ENCODE peak calls at places on chromosomes 5 and 9, in six cellular contexts. C is uterus, G is lower lobe of right lung, V is fibroblast of mammary gland, T is heart left ventricle, U is RWPE2. Z is an unnamed sample.

GRCh38 chr5:159017787-159018186 is 81.9 kb downstream of the EBF1 start:
- DNase-seq in G (no peak), C (peak; percentile 77), T (peak; percentile 86), U (peak; percentile 80), V (peak; percentile 88), Z (peak; percentile 89)

GRCh38 chr5:96322217-96322616 is 110.8 kb downstream of the PCSK1 start:
- DNase-seq in T (no peak), V (no peak), G (no peak), U (no peak), C (no peak), Z (no peak)

GRCh38 chr9:120759755-120760400 is 33.3 kb downstream of the FBXW2 start:
- DNase-seq in U (no peak), G (no peak), C (no peak), V (no peak), T (no peak), Z (no peak)

GRCh38 chr9:20396509-20396908 is 225.8 kb downstream of the MLLT3 start:
- DNase-seq in U (no peak), C (no peak), T (no peak), V (no peak), G (no peak), Z (no peak)

GRCh38 chr5:43000198-43000840 is 39.8 kb downstream of the ANXA2R start:
- DNase-seq in V (peak; percentile 19), T (peak; percentile 14), G (no peak), U (no peak), C (no peak), Z (peak; percentile 58)

GRCh38 chr9:97038909-97039781 is at the start of gene CTSV:
- DNase-seq in T (peak; percentile 80), V (peak; percentile 68), C (peak; percentile 73), G (peak; percentile 91), U (peak; percentile 89), Z (peak; percentile 82)

GRCh38 chr5:146540421-146540820 is 24.4 kb upstream of the GPR151 start:
- DNase-seq in C (no peak), V (peak; percentile 40), U (no peak), T (no peak), G (no peak), Z (peak; percentile 1)

GRCh38 chr5:143279698-143280097 is 123.8 kb downstream of the NR3C1 start:
- DNase-seq in T (no peak), U (no peak), C (no peak), V (no peak), G (no peak), Z (no peak)

GRCh38 chr5:102905052-102905451 is 149.9 kb downstream of the PAM start:
- DNase-seq in T (no peak), U (no peak), V (no peak), G (no peak), C (no peak), Z (no peak)

GRCh38 chr5:115840825-115841224 is 540 bp downstream of the ATG12 start:
- DNase-seq in T (no peak), G (no peak), C (no peak), U (no peak), V (no peak), Z (no peak)

GRCh38 chr5:127326438-127326837 is 35.8 kb downstream of the MEGF10 start:
- DNase-seq in U (no peak), V (no peak), C (no peak), T (no peak), G (no peak), Z (no peak)

GRCh38 chr5:41213340-41213739 is at the start of gene C6:
- DNase-seq in U (no peak), G (no peak), C (no peak), T (no peak), V (no peak), Z (peak; percentile 11)
- H3K4me3 ChIP-seq in U (no peak within 1 kb of the TSS), G (no peak within 1 kb of the TSS), C (no peak within 1 kb of the TSS), T (peak within 1 kb of the TSS; percentile 57), V (no peak within 1 kb of the TSS), Z (no peak within 1 kb of the TSS)

GRCh38 chr9:69063839-69064238 is 28.3 kb downstream of the FXN start:
- DNase-seq in V (no peak), T (no peak), U (no peak), G (no peak), C (no peak), Z (no peak)
- TF ChIP-seq CTCF in V (no peak), T (no peak), U (no peak), G (no peak), C (no peak), Z (no peak)

DNA sequence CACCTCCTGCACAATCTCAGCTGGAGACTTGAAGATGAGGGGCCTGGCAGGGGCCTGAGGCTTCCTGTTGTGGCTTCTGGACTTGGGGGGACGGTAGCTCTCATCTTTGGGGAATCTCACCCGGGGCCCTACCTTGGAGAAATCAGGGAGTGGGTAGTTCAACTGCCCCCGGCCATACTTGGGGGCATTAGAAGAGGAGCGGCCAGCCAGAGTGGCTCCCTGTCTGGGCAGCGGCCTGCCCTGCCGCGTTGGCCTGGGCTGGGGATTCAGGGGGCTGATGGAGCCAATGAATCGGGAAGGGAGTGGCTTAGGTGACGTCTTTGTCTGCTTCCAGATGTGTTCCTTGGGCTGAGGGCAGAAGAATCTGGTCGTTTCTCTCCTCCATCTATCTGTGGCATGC is 11.2 kb downstream of the AKNA start:
- DNase-seq in U (no peak), G (no peak), T (no peak), C (no peak), V (no peak), Z (no peak)
- H3K4me3 ChIP-seq in U (no peak overlapping the region), G (no peak overlapping the region), T (no peak overlapping the region), C (no peak overlapping the region), V (no peak overlapping the region), Z (no peak overlapping the region)

DNA sequence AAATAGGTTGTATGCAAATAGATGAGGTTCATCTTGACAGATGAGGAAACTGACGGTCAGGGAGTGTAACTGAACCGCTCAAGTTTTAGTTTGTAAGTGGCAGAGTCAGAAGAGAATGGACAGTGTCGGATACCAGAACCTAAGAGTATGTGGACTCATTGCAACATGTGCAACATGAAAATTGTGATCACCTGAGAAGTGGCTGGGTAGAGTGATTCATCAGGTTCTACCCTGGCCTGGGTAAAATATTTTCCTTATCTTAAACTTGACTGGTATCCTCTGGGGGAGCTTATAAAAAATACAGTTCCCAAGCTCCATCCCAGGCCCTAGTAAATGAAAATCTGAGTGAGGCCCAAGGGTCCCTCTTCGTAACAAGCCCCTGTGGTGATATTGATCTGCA is 35.2 kb upstream of the MIER3 start:
- DNase-seq in G (no peak), T (no peak), V (no peak), U (no peak), C (no peak), Z (no peak)
- TF ChIP-seq CTCF in G (no peak), T (no peak), V (no peak), U (no peak), C (no peak), Z (no peak)

Z was measured in fibroblast of pulmonary artery.